ENCODE peak calls at places on chromosomes 13 and 19, in five cellular contexts. V is IMR-90, B is Caco-2, P is uterus, E is skeletal muscle cell. R is an unnamed sample.

GRCh38 chr19:9620842-9621155 is 233 bp downstream of the ZNF561 start:
- DNase-seq in V (no peak), B (no peak), P (no peak), E (no peak), R (no peak)

GRCh38 chr19:12792048-12792852 is 964 bp downstream of the JUNB start:
- DNase-seq in V (peak; percentile 55), B (peak; percentile 76), P (peak; percentile 59), E (no peak), R (peak; percentile 79)

GRCh38 chr13:114313061-114313860 is 1.0 kb upstream of the CHAMP1 start:
- DNase-seq in V (peak; percentile 51), B (no peak), P (no peak), E (no peak), R (no peak)

GRCh38 chr19:19528721-19529490 is at the start of gene YJEFN3:
- DNase-seq in V (peak; percentile 19), B (no peak), P (no peak), E (no peak), R (peak; percentile 87)

GRCh38 chr13:36998624-36999041 is 507 bp downstream of the ALG5 start:
- DNase-seq in V (no peak), B (peak; percentile 38), P (peak; percentile 24), E (no peak), R (no peak)

GRCh38 chr19:5459360-5459759 is 4.1 kb downstream of the ZNRF4 start:
- DNase-seq in V (peak; percentile 49), B (no peak), P (no peak), E (no peak), R (no peak)

GRCh38 chr13:113777311-113778260 is 18.6 kb downstream of the TMEM255B start:
- DNase-seq in V (peak; percentile 17), B (peak; percentile 46), P (no peak), E (no peak), R (no peak)

GRCh38 chr13:113991191-113991669 is 17.4 kb upstream of the C13orf46 start:
- DNase-seq in V (no peak), B (no peak), P (no peak), E (peak; percentile 41), R (no peak)

GRCh38 chr19:18093439-18094161 is 4.0 kb upstream of the MAST3 start:
- DNase-seq in V (peak; percentile 20), B (peak; percentile 75), P (no peak), E (no peak), R (no peak)

GRCh38 chr13:20824762-20825161 is 51.0 kb upstream of the EEF1AKMT1 start:
- DNase-seq in V (peak; percentile 87), B (no peak), P (no peak), E (no peak), R (no peak)

GRCh38 chr13:30165791-30166190 is 141.6 kb downstream of the KATNAL1 start:
- DNase-seq in V (no peak), B (no peak), P (no peak), E (no peak), R (no peak)

GRCh38 chr13:48501705-48502104 is 31.2 kb downstream of the RCBTB2 start:
- DNase-seq in V (peak; percentile 23), B (no peak), P (no peak), E (no peak), R (no peak)

GRCh38 chr19:51272183-51272817 is 21.4 kb downstream of the SIGLECL1 start:
- DNase-seq in V (no peak), B (no peak), P (no peak), E (no peak), R (no peak)

GRCh38 chr19:17779281-17779930 is 15.5 kb upstream of the B3GNT3 start:
- DNase-seq in V (peak; percentile 15), B (no peak), P (no peak), E (no peak), R (no peak)

GRCh38 chr19:12672744-12673143 is 6.1 kb downstream of the WDR83 start:
- DNase-seq in V (no peak), B (no peak), P (no peak), E (no peak), R (no peak)

GRCh38 chr19:48466571-48467325 is 2.4 kb upstream of the CYTH2 start:
- DNase-seq in V (peak; percentile 84), B (no peak), P (no peak), E (no peak), R (no peak)

GRCh38 chr19:12543855-12544254 is 7.4 kb downstream of the ZNF564 start:
- DNase-seq in V (no peak), B (no peak), P (no peak), E (no peak), R (no peak)

GRCh38 chr13:42174344-42175162 is 97.4 kb upstream of the AKAP11 start:
- DNase-seq in V (peak; percentile 73), B (no peak), P (no peak), E (no peak), R (no peak)

GRCh38 chr13:46097015-46097414 is 7.8 kb downstream of the CPB2 start:
- DNase-seq in V (no peak), B (no peak), P (no peak), E (no peak), R (peak; percentile 68)

GRCh38 chr13:51590966-51591627 is 6.8 kb downstream of the WDFY2 start:
- DNase-seq in V (peak; percentile 90), B (no peak), P (peak; percentile 28), E (peak; percentile 92), R (no peak)
- H3K4me3 ChIP-seq in V (peak overlapping the region; percentile 12), B (no peak overlapping the region), P (no peak overlapping the region), E (no peak overlapping the region), R (no peak overlapping the region)

GRCh38 chr13:33212396-33212795 is 73.2 kb downstream of the STARD13 start:
- DNase-seq in V (no peak), B (no peak), P (no peak), E (no peak), R (no peak)

GRCh38 chr13:33213797-33214196 is 71.8 kb downstream of the STARD13 start:
- DNase-seq in V (peak; percentile 65), B (no peak), P (no peak), E (no peak), R (peak; percentile 58)

GRCh38 chr13:33208290-33208990 is 77.1 kb downstream of the STARD13 start:
- DNase-seq in V (no peak), B (no peak), P (no peak), E (no peak), R (no peak)

GRCh38 chr13:33217256-33217655 is 68.3 kb downstream of the STARD13 start:
- DNase-seq in V (no peak), B (no peak), P (no peak), E (no peak), R (no peak)

DNA sequence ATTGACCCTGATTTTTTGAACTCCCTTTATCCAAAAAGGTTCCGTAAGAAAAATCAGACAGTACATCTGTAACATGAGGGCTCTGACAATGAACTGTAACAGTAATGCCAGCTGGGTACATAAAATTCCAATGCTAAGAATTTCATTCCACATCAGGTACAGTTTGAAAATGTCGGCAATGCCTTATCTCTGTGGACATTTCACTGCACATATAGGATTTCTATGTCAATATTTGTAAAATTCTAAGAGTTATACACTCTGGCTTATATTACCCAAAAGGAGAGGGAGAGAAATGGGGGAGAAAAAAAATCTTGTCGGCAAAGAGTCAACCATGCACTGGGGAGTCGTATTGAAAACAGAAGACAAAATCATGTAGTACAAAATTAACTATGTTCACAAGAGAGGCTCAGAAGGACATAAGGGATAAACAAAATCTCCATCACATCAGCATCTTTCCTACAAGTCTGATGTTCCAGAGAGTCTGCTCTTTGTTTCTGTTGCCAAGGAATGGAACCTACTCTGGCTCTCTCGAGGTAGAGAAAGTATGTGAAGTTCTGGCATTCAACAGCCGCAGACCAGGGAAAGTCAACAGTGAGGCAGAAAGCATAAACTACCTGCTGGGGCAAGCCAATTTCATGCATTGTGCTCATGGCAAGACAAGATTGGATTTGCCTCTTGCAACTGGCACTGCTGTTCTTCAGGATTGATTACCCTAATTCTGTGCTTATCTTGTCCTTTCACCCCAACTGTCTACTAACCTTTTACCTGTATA is 72.3 kb downstream of the STARD13 start:
- DNase-seq in V (no peak), B (no peak), P (no peak), E (no peak), R (no peak)
- H3K4me3 ChIP-seq in V (no peak overlapping the region), B (no peak overlapping the region), P (no peak overlapping the region), E (no peak overlapping the region), R (no peak overlapping the region)

DNA sequence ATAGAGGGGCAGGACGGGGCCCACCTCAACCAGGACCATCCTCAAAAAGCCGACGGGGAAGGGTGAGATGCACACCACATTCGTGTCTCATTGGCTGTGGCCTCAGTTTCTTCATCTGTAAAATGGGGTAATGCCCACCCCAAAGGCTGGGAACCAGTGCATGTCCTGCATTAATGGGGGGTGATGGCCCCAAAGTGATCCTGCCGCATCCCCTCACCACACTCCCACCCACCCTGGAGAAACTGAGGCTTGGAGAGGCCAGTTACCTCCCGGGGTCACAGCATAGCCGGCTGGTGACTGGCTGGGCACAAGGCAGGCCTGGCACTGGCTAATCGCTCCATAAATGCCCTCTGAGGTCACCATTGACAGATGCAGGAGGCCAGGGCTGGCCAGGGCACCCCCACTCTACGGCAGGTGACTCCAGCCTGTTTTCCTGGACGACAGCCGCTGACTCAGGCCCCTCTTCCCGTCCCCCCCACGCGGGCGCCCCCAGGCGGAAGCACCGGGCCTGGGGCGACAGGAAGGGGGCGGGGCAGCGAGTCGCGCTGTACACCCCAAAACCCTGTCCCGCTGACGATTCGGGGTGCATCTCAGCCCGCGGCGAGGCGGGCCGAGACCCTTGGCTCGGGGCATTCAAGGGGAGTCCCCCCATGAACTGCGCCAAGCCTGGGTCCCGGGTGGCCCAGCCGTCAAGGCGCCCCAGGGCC is 483 bp upstream of the MIDN start:
- DNase-seq in V (peak; percentile 70), B (no peak), P (peak; percentile 82), E (no peak), R (no peak)
- H3K4me3 ChIP-seq in V (peak overlapping the region; percentile 54), B (peak overlapping the region; percentile 88), P (peak overlapping the region; percentile 71), E (peak overlapping the region; percentile 63), R (peak overlapping the region; percentile 83)

GRCh38 chr19:45597425-45598111 is 4.4 kb downstream of the GPR4 start:
- DNase-seq in V (no peak), B (no peak), P (no peak), E (no peak), R (no peak)

GRCh38 chr19:45599286-45599685 is 2.7 kb downstream of the GPR4 start:
- DNase-seq in V (no peak), B (no peak), P (no peak), E (no peak), R (no peak)

GRCh38 chr19:45595814-45596213 is 6.2 kb downstream of the GPR4 start:
- DNase-seq in V (peak; percentile 43), B (no peak), P (no peak), E (no peak), R (no peak)

GRCh38 chr19:45600340-45600885 is 1.6 kb downstream of the GPR4 start:
- DNase-seq in V (no peak), B (no peak), P (no peak), E (no peak), R (no peak)

GRCh38 chr19:45598267-45599011 is 3.6 kb downstream of the GPR4 start:
- DNase-seq in V (no peak), B (no peak), P (peak; percentile 30), E (no peak), R (no peak)
- H3K4me3 ChIP-seq in V (no peak overlapping the region), B (no peak overlapping the region), P (no peak overlapping the region), E (no peak overlapping the region), R (peak overlapping the region; percentile 30)

DNA sequence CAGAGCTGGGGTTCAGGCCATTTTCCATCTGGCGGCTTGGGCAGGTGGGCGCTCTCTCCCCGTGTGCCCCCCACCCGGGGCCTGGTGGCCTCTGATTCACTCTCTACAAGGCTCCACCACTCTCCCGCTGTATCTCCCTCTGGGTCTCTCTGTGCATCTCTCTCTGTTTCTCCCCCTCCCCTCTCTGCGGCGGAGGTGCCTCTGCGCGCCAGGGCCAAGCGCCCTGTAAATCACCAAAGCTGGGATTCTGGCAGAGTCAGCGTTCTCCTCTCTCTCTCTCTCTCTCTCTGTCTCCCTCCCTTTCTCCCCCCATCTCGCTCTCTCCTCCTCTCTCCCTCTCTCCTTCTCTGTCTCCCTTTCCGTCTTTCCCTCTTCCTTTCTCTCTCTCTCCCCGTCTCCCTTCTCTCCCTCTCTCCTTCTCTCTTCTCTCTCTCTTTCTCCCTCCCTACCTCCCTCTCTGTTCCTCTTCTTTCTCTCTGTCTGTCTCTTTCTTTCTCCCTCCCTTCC is 3.9 kb downstream of the NFIC start:
- DNase-seq in V (no peak), B (no peak), P (peak; percentile 72), E (no peak), R (no peak)
- H3K4me3 ChIP-seq in V (peak overlapping the region; percentile 89), B (no peak overlapping the region), P (peak overlapping the region; percentile 61), E (peak overlapping the region; percentile 89), R (peak overlapping the region; percentile 81)

R was measured in dorsolateral prefrontal cortex.